ENCODE peak calls at places on chromosome 18, in seven cellular contexts. F is transverse colon, C is neural crest cell, S is mesothelial cell of epicardium, K is fibroblast of mammary gland, H is psoas muscle, Q is GM06990. R is an unnamed sample.

GRCh38 chr18:59517446-59518171 is 158.5 kb upstream of the LMAN1 start:
- DNase-seq in C (peak), Q (no peak), K (peak), F (no peak), H (no peak), S (no peak), R (no peak)

GRCh38 chr18:59084286-59084779 is 55.4 kb upstream of the SEC11C start:
- DNase-seq in C (peak), S (peak), Q (peak), F (peak), K (peak), H (peak), R (peak)

GRCh38 chr18:10247402-10248117 is 206.9 kb upstream of the APCDD1 start:
- DNase-seq in Q (no peak), F (no peak), S (no peak), K (no peak), H (no peak), C (no peak), R (no peak)

GRCh38 chr18:48974304-48975220 is 23.8 kb upstream of the SMAD7 start:
- DNase-seq in F (no peak), Q (no peak), K (no peak), S (no peak), H (no peak), C (no peak), R (no peak)

GRCh38 chr18:50044402-50044801 is 150.5 kb downstream of the MYO5B start:
- DNase-seq in Q (no peak), S (no peak), C (no peak), F (no peak), H (no peak), K (no peak), R (no peak)

GRCh38 chr18:77524909-77525308 is 275.3 kb downstream of the GALR1 start:
- DNase-seq in Q (no peak), H (no peak), K (no peak), C (no peak), F (no peak), S (no peak), R (no peak)

GRCh38 chr18:75376004-75376403 is 51.5 kb downstream of the SMIM21 start:
- DNase-seq in F (no peak), K (peak), Q (no peak), S (no peak), H (no peak), C (no peak), R (no peak)

GRCh38 chr18:31241900-31242409 is 76.0 kb upstream of the DSG1 start:
- DNase-seq in S (no peak), K (no peak), H (no peak), F (peak), Q (no peak), C (peak), R (no peak)

GRCh38 chr18:22567794-22568193 is 150.1 kb upstream of the CTAGE1 start:
- DNase-seq in Q (no peak), F (no peak), K (no peak), C (no peak), S (no peak), H (no peak), R (no peak)

GRCh38 chr18:48924621-48925601 is 25.9 kb downstream of the SMAD7 start:
- DNase-seq in Q (no peak), H (no peak), K (no peak), F (no peak), C (no peak), S (no peak), R (no peak)

GRCh38 chr18:60377778-60378469 is 5.3 kb upstream of the MC4R start:
- DNase-seq in K (no peak), S (no peak), H (no peak), Q (no peak), F (no peak), C (no peak), R (no peak)

GRCh38 chr18:75489493-75490190 is 62.1 kb upstream of the SMIM21 start:
- DNase-seq in S (no peak), K (peak), F (no peak), H (no peak), C (no peak), Q (no peak), R (no peak)

GRCh38 chr18:24595556-24595955 is 135.1 kb downstream of the HRH4 start:
- DNase-seq in C (no peak), Q (no peak), K (no peak), H (no peak), S (no peak), F (no peak), R (no peak)

GRCh38 chr18:79522451-79523220 is 126.9 kb downstream of the NFATC1 start:
- DNase-seq in C (no peak), S (no peak), Q (peak), H (no peak), F (peak), K (no peak), R (peak)

GRCh38 chr18:61093967-61094366 is 239.3 kb upstream of the CDH20 start:
- DNase-seq in Q (no peak), C (no peak), H (no peak), S (no peak), F (no peak), K (no peak), R (no peak)

GRCh38 chr18:59988098-59988706 is 88.4 kb downstream of the PMAIP1 start:
- DNase-seq in K (peak), Q (peak), F (peak), C (peak), H (peak), S (no peak), R (peak)

GRCh38 chr18:61580061-61580460 is 246.8 kb downstream of the CDH20 start:
- DNase-seq in S (no peak), C (no peak), H (no peak), F (no peak), Q (no peak), K (no peak), R (no peak)

GRCh38 chr18:50594931-50595330 is 35.0 kb downstream of the MAPK4 start:
- DNase-seq in F (peak), C (no peak), Q (no peak), S (no peak), K (peak), H (no peak), R (no peak)

GRCh38 chr18:37539236-37539635 is 26.4 kb downstream of the CELF4 start:
- DNase-seq in F (no peak), S (no peak), C (no peak), K (no peak), Q (no peak), H (no peak), R (no peak)

GRCh38 chr18:37535968-37536367 is 29.6 kb downstream of the CELF4 start:
- DNase-seq in Q (no peak), K (peak), C (no peak), S (no peak), H (no peak), F (no peak), R (no peak)

GRCh38 chr18:37538526-37539205 is 26.9 kb downstream of the CELF4 start:
- DNase-seq in K (no peak), F (no peak), Q (no peak), H (no peak), C (no peak), S (no peak), R (no peak)

GRCh38 chr18:37536646-37537045 is 29.0 kb downstream of the CELF4 start:
- DNase-seq in H (no peak), K (no peak), F (no peak), C (no peak), Q (no peak), S (no peak), R (no peak)

DNA sequence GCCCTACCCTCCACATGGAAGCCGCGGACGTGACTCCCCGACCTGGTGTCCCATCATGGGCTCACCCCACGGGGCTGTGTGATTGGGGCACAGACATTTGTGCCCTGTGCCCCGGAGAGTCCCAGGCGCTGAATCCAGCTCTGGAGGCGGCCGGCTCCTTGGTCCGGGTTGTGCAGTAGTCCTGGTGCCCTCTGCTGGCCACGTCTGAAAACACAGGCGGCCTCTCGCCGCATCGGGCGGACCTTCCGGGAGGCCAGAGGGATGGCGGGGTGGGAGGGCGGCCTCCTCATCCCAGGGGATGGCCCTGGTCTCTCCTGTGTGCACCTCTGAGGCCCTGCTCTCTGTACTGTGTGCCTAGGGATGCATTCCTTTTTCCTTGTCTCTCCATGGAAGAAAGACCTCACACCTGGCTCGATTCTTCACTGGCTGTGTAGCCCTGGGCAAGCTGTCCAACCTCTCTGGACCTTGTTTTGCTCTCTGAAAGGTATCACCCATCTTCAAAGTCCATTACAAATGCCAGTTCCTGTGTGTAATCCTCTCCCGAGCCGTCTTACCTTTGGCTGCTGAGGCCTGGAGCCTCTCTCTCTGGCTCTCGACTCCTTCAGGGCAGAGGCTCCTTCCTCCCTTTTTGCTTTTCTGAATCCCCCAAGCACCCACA is 27.6 kb downstream of the CELF4 start:
- DNase-seq in H (peak), S (peak), C (peak), Q (peak), F (peak), K (peak), R (no peak)
- TF ChIP-seq CTCF in H (peak), S (peak), C (peak), Q (peak), F (peak), K (peak), R (peak)

DNA sequence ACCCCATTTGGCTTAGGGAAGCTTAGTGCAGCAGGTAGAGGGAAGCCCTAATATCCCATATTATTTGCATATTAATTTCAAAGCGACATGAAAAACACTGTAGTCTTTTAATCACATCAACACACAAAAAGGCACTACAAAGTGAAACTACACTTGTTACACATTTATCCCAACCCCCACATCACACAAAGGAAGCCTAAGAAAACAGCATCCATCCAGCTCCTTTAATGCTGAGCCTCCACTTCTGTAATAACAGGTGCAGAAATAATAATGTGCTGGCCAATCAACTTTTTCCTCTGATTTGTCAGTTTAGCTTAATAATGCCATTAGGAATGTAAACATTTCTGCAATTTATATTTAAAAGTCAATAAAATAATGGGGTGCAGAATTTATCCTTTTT is 274.0 kb downstream of the TCF4 start:
- DNase-seq in K (no peak), C (no peak), S (no peak), Q (no peak), H (no peak), F (no peak), R (no peak)
- TF ChIP-seq CTCF in K (no peak), C (no peak), S (no peak), Q (no peak), H (no peak), F (no peak), R (no peak)

GRCh38 chr18:63949068-63949737 is at the start of gene HMSD:
- DNase-seq in H (peak), S (peak), K (peak), C (peak), Q (peak), F (peak), R (no peak)
- TF ChIP-seq CTCF in H (peak), S (no peak), K (no peak), C (peak), Q (peak), F (peak), R (peak)

GRCh38 chr18:28637897-28638296 is 461.0 kb upstream of the CDH2 start:
- DNase-seq in H (no peak), S (no peak), Q (no peak), K (no peak), F (no peak), C (no peak), R (no peak)
- TF ChIP-seq CTCF in H (no peak), S (no peak), Q (no peak), K (no peak), F (no peak), C (peak), R (no peak)

DNA sequence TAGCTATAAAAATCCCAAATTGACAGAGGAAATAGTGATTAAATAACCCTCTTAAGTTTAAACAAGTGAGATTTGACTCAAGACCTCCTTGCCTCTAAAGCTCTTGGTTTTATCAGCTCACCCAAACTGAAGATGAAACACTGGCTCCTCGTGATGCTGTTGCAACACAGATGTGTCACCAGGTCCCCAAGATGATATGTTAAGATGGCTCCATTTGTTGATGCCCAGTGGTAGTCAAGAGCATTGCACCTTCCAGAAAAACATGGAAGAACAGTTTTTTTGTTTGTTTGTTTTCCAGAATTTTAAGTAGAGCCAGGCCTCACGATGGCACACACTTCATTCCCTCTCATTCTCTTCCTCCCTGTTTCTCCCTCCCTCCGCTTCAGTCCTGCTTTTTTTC is 399.8 kb downstream of the TXNL1 start:
- DNase-seq in Q (no peak), C (no peak), K (peak), F (no peak), H (no peak), S (no peak), R (no peak)
- TF ChIP-seq CTCF in Q (no peak), C (peak), K (peak), F (no peak), H (no peak), S (peak), R (peak)

DNA sequence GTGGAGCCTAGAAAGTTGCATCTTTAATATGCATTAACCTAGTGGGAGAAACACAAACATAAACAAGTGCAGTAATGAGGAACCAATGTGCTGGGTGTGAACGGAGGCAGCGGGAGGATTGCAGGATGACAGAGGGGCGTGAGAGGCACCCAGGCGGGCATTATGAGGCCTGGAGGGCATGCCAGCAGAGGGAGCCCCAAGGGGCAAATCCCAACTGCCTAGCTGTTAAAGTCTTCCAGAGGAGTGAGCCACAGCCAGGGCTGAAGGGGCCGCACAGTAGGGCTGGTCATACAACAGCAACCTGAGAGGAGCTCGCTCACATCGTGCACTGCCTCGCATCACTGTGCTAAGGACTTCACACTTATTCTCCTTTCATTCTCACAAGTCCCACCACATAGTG is 13.3 kb upstream of the PRELID3A start:
- DNase-seq in S (no peak), C (no peak), Q (no peak), K (no peak), H (no peak), F (peak), R (no peak)
- TF ChIP-seq CTCF in S (no peak), C (peak), Q (peak), K (peak), H (peak), F (peak), R (peak)

GRCh38 chr18:293557-293956 is 25.7 kb upstream of the THOC1 start:
- DNase-seq in Q (no peak), F (no peak), S (no peak), K (peak), H (no peak), C (no peak), R (no peak)

GRCh38 chr18:295756-296155 is 27.9 kb upstream of the THOC1 start:
- DNase-seq in H (no peak), C (no peak), F (no peak), Q (no peak), S (no peak), K (peak), R (no peak)

GRCh38 chr18:286515-287310 is 18.9 kb upstream of the THOC1 start:
- DNase-seq in H (no peak), S (no peak), Q (no peak), C (no peak), K (peak), F (no peak), R (no peak)

GRCh38 chr18:297936-298335 is 30.1 kb upstream of the THOC1 start:
- DNase-seq in C (no peak), S (no peak), H (no peak), K (no peak), F (no peak), Q (no peak), R (no peak)

DNA sequence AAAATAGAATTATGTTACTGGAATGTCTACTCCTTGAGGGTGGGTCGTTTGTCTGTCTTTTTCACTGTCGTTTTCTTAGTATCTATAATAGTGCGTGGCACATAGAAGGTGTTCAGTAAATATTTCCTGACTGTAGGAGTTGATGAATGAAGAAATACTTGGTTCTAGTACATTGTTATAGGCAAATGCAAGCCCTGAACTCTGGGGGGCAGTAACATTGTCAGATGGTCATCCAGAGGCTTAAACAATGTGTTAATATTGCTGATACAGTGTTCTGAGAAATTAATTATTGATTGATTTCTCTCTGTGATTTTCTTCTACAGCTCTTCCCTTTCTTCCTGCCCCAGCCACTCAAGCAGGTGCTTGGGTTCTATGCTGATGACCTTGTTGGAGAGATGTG is 24.4 kb upstream of the THOC1 start:
- DNase-seq in K (peak), S (no peak), F (no peak), C (no peak), H (no peak), Q (no peak), R (no peak)
- TF ChIP-seq CTCF in K (peak), S (no peak), F (no peak), C (no peak), H (no peak), Q (peak), R (no peak)

R was measured in CD14-positive monocyte.